ENCODE peak calls at places on chromosomes 1 and 21, in six cellular contexts. U is RWPE2, Z is endodermal cell, S is hepatocyte, X is transverse colon, O is astrocyte. Q is an unnamed sample.

GRCh38 chr1:147794570-147794969 is 34.2 kb upstream of the GJA5 start:
- DNase-seq in U (no peak), Z (peak; percentile 62), X (no peak), O (no peak), S (no peak), Q (no peak)

GRCh38 chr1:155226188-155226909 is 17.9 kb downstream of the MTX1 start:
- DNase-seq in U (no peak), S (peak; percentile 81), Z (peak; percentile 93), X (peak; percentile 87), O (peak; percentile 74), Q (peak; percentile 78)

GRCh38 chr1:232377494-232377770 is 252.5 kb downstream of the SIPA1L2 start:
- DNase-seq in S (peak; percentile 23), X (no peak), U (no peak), Z (no peak), O (peak; percentile 63), Q (no peak)

GRCh38 chr1:114154963-114155322 is 1.3 kb upstream of the SYT6 start:
- DNase-seq in X (no peak), O (peak; percentile 12), U (no peak), Z (peak; percentile 92), S (peak; percentile 45), Q (no peak)

GRCh38 chr1:118661769-118662320 is 326.3 kb downstream of the TBX15 start:
- DNase-seq in S (no peak), Z (no peak), U (no peak), X (no peak), O (peak; percentile 18), Q (no peak)

GRCh38 chr1:198492872-198493271 is 47.6 kb downstream of the ATP6V1G3 start:
- DNase-seq in O (peak; percentile 98), X (no peak), U (no peak), S (no peak), Z (no peak), Q (no peak)

GRCh38 chr1:221573727-221574126 is 168.2 kb downstream of the DUSP10 start:
- DNase-seq in S (no peak), U (no peak), X (no peak), O (no peak), Z (no peak), Q (no peak)

GRCh38 chr1:69888657-69889056 is 316.7 kb downstream of the LRRC40 start:
- DNase-seq in U (no peak), S (no peak), Z (no peak), X (no peak), O (no peak), Q (no peak)

GRCh38 chr1:94527447-94528031 is 14.0 kb downstream of the F3 start:
- DNase-seq in Z (no peak), U (no peak), S (peak; percentile 71), O (peak; percentile 61), X (no peak), Q (no peak)

GRCh38 chr1:59043796-59044195 is 253.1 kb upstream of the FGGY start:
- DNase-seq in Z (no peak), S (peak; percentile 83), O (peak; percentile 86), U (peak; percentile 75), X (peak; percentile 69), Q (peak; percentile 90)

GRCh38 chr1:30892671-30893073 is 15.9 kb downstream of the SDC3 start:
- DNase-seq in S (peak; percentile 58), Z (no peak), O (no peak), X (no peak), U (no peak), Q (no peak)

GRCh38 chr1:162712317-162713029 is 78.0 kb upstream of the HSD17B7 start:
- DNase-seq in S (no peak), O (no peak), U (no peak), Z (no peak), X (no peak), Q (no peak)

GRCh38 chr1:247487057-247487456 is 29.2 kb upstream of the OR2B11 start:
- DNase-seq in Z (peak; percentile 71), O (no peak), S (peak; percentile 57), X (peak; percentile 14), U (no peak), Q (no peak)

GRCh38 chr1:212982430-212983152 is 32.2 kb downstream of the VASH2 start:
- DNase-seq in Z (peak; percentile 29), X (no peak), U (no peak), O (no peak), S (no peak), Q (no peak)

GRCh38 chr1:156481527-156481926 is 19.0 kb downstream of the MEF2D start:
- DNase-seq in X (no peak), Z (no peak), U (no peak), S (no peak), O (no peak), Q (no peak)

GRCh38 chr1:199122532-199123311 is 483.9 kb downstream of the PTPRC start:
- DNase-seq in Z (no peak), O (peak; percentile 85), U (no peak), X (no peak), S (no peak), Q (no peak)

GRCh38 chr1:209344146-209344545 is 239.4 kb upstream of the CAMK1G start:
- DNase-seq in X (no peak), O (no peak), S (no peak), U (no peak), Z (no peak), Q (no peak)

GRCh38 chr1:198496216-198497143 is 44.0 kb downstream of the ATP6V1G3 start:
- DNase-seq in Z (no peak), S (no peak), X (no peak), O (peak; percentile 86), U (no peak), Q (no peak)

GRCh38 chr1:5562331-5562730 is 429.9 kb downstream of the NPHP4 start:
- DNase-seq in S (no peak), U (no peak), X (no peak), O (no peak), Z (no peak), Q (no peak)

GRCh38 chr21:42836402-42836666 is 43.0 kb downstream of the WDR4 start:
- DNase-seq in U (no peak), X (no peak), Z (no peak), S (no peak), O (no peak), Q (no peak)

GRCh38 chr1:219917851-219918466 is 10.4 kb downstream of the SLC30A10 start:
- DNase-seq in S (peak; percentile 41), X (peak; percentile 19), U (no peak), Z (no peak), O (peak; percentile 33), Q (no peak)

GRCh38 chr1:37989381-37989930 is 366 bp downstream of the SF3A3 start:
- DNase-seq in X (peak; percentile 31), O (peak; percentile 32), S (peak; percentile 33), Z (peak; percentile 73), U (no peak), Q (no peak)

GRCh38 chr21:28771790-28772501 is 220.7 kb downstream of the LTN1 start:
- DNase-seq in U (no peak), O (peak; percentile 82), X (no peak), S (peak; percentile 59), Z (no peak), Q (no peak)

GRCh38 chr21:39313042-39313456 is 383 bp downstream of the BRWD1 start:
- DNase-seq in O (no peak), U (peak; percentile 54), Z (no peak), X (peak; percentile 44), S (no peak), Q (no peak)

GRCh38 chr1:234977891-234978396 is 150.7 kb downstream of the TOMM20 start:
- DNase-seq in X (no peak), Z (no peak), U (no peak), S (no peak), O (no peak), Q (no peak)

GRCh38 chr1:218382261-218382660 is 37.1 kb downstream of the TGFB2 start:
- DNase-seq in Z (no peak), S (no peak), X (no peak), O (no peak), U (no peak), Q (no peak)

GRCh38 chr1:34761176-34761761 is 1.7 kb downstream of the GJB4 start:
- DNase-seq in O (no peak), U (no peak), S (no peak), Z (no peak), X (no peak), Q (no peak)

GRCh38 chr21:40120944-40121575 is 253.8 kb downstream of the PCP4 start:
- DNase-seq in O (no peak), X (no peak), S (peak; percentile 50), U (no peak), Z (no peak), Q (no peak)

GRCh38 chr1:160209041-160209655 is 4.0 kb downstream of the PEA15 start:
- DNase-seq in Z (no peak), S (no peak), X (no peak), O (no peak), U (no peak), Q (no peak)

GRCh38 chr1:11692899-11693590 is 1.5 kb downstream of the DRAXIN start:
- DNase-seq in S (no peak), U (no peak), X (peak; percentile 19), O (peak; percentile 82), Z (no peak), Q (no peak)

GRCh38 chr1:56336972-56337371 is 242.4 kb downstream of the PLPP3 start:
- DNase-seq in S (no peak), Z (no peak), O (peak; percentile 16), X (no peak), U (no peak), Q (no peak)

GRCh38 chr21:41137889-41138288 is 30.1 kb upstream of the BACE2 start:
- DNase-seq in S (no peak), X (no peak), O (no peak), Z (no peak), U (no peak), Q (no peak)
- H3K27me3 ChIP-seq in S (no peaks in the 10 kb centered on the region), X (no peaks in the 10 kb centered on the region), O (no peaks in the 10 kb centered on the region), Z (no peaks in the 10 kb centered on the region), U (no peaks in the 10 kb centered on the region), Q (no peaks in the 10 kb centered on the region)

GRCh38 chr1:57576750-57577149 is 152.9 kb upstream of the DAB1 start:
- DNase-seq in Z (no peak), S (peak; percentile 73), U (no peak), X (no peak), O (no peak), Q (no peak)
- TF ChIP-seq CTCF in Z (no peak), S (no peak), U (no peak), X (no peak), O (no peak), Q (no peak)

GRCh38 chr1:110153407-110153950 is 3.2 kb downstream of the SLC6A17 start:
- DNase-seq in O (no peak), S (no peak), Z (no peak), X (no peak), U (no peak), Q (no peak)
- H3K27me3 ChIP-seq in O (peaks cover 18% of the 10 kb centered on the region), S (peaks cover 69% of the 10 kb centered on the region), Z (peaks cover 87% of the 10 kb centered on the region), X (peaks cover 94% of the 10 kb centered on the region), U (peaks cover 12% of the 10 kb centered on the region), Q (no peaks in the 10 kb centered on the region)

GRCh38 chr1:151716771-151717631 is at the start of gene CELF3:
- DNase-seq in X (no peak), O (peak; percentile 6), S (peak; percentile 49), Z (peak; percentile 87), U (no peak), Q (no peak)

GRCh38 chr1:151714820-151715725 is 1.5 kb downstream of the CELF3 start:
- DNase-seq in S (no peak), O (no peak), Z (no peak), X (no peak), U (no peak), Q (no peak)

GRCh38 chr1:151716405-151716762 is 219 bp downstream of the CELF3 start:
- DNase-seq in Z (no peak), U (no peak), X (no peak), O (no peak), S (no peak), Q (no peak)

GRCh38 chr1:151713874-151714273 is 2.7 kb downstream of the CELF3 start:
- DNase-seq in U (no peak), O (no peak), Z (no peak), X (no peak), S (no peak), Q (no peak)

GRCh38 chr1:151715726-151716404 is 738 bp downstream of the CELF3 start:
- DNase-seq in U (no peak), S (no peak), O (no peak), X (no peak), Z (peak; percentile 87), Q (no peak)
- TF ChIP-seq CTCF in U (no peak), S (peak; percentile 6), O (no peak), X (no peak), Z (peak; percentile 79), Q (no peak)